ENCODE peak calls at places on chromosomes 7 and 10, in five cellular contexts. Q is non-pigmented ciliary epithelial cell, T is uterus, F is RWPE1, Y is EL. K is an unnamed sample.

GRCh38 chr7:151518105-151518780 is 1.5 kb downstream of the RHEB start:
- DNase-seq in Q (no peak), T (peak), F (no peak), Y (peak), K (no peak)

GRCh38 chr10:102593074-102593803 is 51.0 kb upstream of the TRIM8 start:
- DNase-seq in Q (no peak), T (no peak), F (no peak), Y (peak), K (no peak)

GRCh38 chr7:142717453-142717852 is 31.8 kb upstream of the PRSS1 start:
- DNase-seq in Q (no peak), T (no peak), F (no peak), Y (no peak), K (no peak)

GRCh38 chr7:4725014-4725951 is 43.2 kb downstream of the FOXK1 start:
- DNase-seq in Q (no peak), T (peak), F (peak), Y (peak), K (peak)

GRCh38 chr7:29915481-29916215 is 74.0 kb downstream of the SCRN1 start:
- DNase-seq in Q (no peak), T (peak), F (no peak), Y (peak), K (no peak)

GRCh38 chr7:131322046-131322445 is 5.6 kb upstream of the MKLN1 start:
- DNase-seq in Q (no peak), T (no peak), F (no peak), Y (no peak), K (no peak)

GRCh38 chr7:110921478-110922210 is 169.3 kb upstream of the LRRN3 start:
- DNase-seq in Q (no peak), T (no peak), F (no peak), Y (no peak), K (no peak)

GRCh38 chr10:12849351-12850181 is 151.9 kb downstream of the CCDC3 start:
- DNase-seq in Q (no peak), T (peak), F (no peak), Y (no peak), K (no peak)